ENCODE peak calls at places on chromosomes 11 and 22, in five cellular contexts. One of them, this sample, is unnamed. For H3K4me1, the result is how much of the 10 kb centered on the place peaks cover.

GRCh38 chr22:45473626-45474237 is 29.0 kb upstream of the FBLN1 start:
- DNase-seq in small intestine: no peak
- DNase-seq in heart left ventricle: no peak
- DNase-seq in astrocyte: no peak
- DNase-seq in tibial nerve: no peak
- DNase-seq in this sample: no peak

GRCh38 chr11:44999068-44999467 is 48.4 kb upstream of the TP53I11 start:
- DNase-seq in small intestine: no peak
- DNase-seq in heart left ventricle: no peak
- DNase-seq in astrocyte: no peak
- DNase-seq in tibial nerve: no peak
- DNase-seq in this sample: no peak

GRCh38 chr11:131691558-131692041 is 321.2 kb downstream of the NTM start:
- DNase-seq in small intestine: no peak
- DNase-seq in heart left ventricle: no peak
- DNase-seq in astrocyte: no peak
- DNase-seq in tibial nerve: no peak
- DNase-seq in this sample: peak

GRCh38 chr11:115677190-115677589 is 173.0 kb upstream of the CADM1 start:
- DNase-seq in small intestine: no peak
- DNase-seq in heart left ventricle: no peak
- DNase-seq in astrocyte: no peak
- DNase-seq in tibial nerve: no peak
- DNase-seq in this sample: no peak

GRCh38 chr11:70092959-70093358 is 14.8 kb downstream of the ANO1 start:
- DNase-seq in small intestine: no peak
- DNase-seq in heart left ventricle: no peak
- DNase-seq in astrocyte: no peak
- DNase-seq in tibial nerve: no peak
- DNase-seq in this sample: no peak

GRCh38 chr11:117589024-117589423 is 208.0 kb downstream of the DSCAML1 start:
- DNase-seq in small intestine: no peak
- DNase-seq in heart left ventricle: no peak
- DNase-seq in astrocyte: no peak
- DNase-seq in tibial nerve: no peak
- DNase-seq in this sample: no peak

GRCh38 chr11:115363426-115363825 is 140.8 kb downstream of the CADM1 start:
- DNase-seq in small intestine: no peak
- DNase-seq in heart left ventricle: no peak
- DNase-seq in astrocyte: no peak
- DNase-seq in tibial nerve: no peak
- DNase-seq in this sample: no peak

GRCh38 chr11:78786086-78786485 is 211.4 kb upstream of the NARS2 start:
- DNase-seq in small intestine: no peak
- DNase-seq in heart left ventricle: no peak
- DNase-seq in astrocyte: no peak
- DNase-seq in tibial nerve: no peak
- DNase-seq in this sample: no peak

GRCh38 chr11:70618471-70619101 is 220.3 kb downstream of the CTTN start:
- DNase-seq in small intestine: no peak
- DNase-seq in heart left ventricle: peak
- DNase-seq in astrocyte: no peak
- DNase-seq in tibial nerve: no peak
- DNase-seq in this sample: no peak

GRCh38 chr11:68374531-68374930 is 62.1 kb downstream of the LRP5 start:
- DNase-seq in small intestine: no peak
- DNase-seq in heart left ventricle: no peak
- DNase-seq in astrocyte: no peak
- DNase-seq in tibial nerve: no peak
- DNase-seq in this sample: no peak

GRCh38 chr22:36301384-36301828 is 48.5 kb downstream of the APOL1 start:
- DNase-seq in small intestine: peak
- DNase-seq in heart left ventricle: peak
- DNase-seq in astrocyte: no peak
- DNase-seq in tibial nerve: peak
- DNase-seq in this sample: no peak

GRCh38 chr22:42321908-42322561 is 51.6 kb upstream of the TCF20 start:
- DNase-seq in small intestine: no peak
- DNase-seq in heart left ventricle: no peak
- DNase-seq in astrocyte: no peak
- DNase-seq in tibial nerve: no peak
- DNase-seq in this sample: peak

GRCh38 chr11:108034034-108034433 is 25.3 kb downstream of the CUL5 start:
- DNase-seq in small intestine: no peak
- DNase-seq in heart left ventricle: no peak
- DNase-seq in astrocyte: no peak
- DNase-seq in tibial nerve: no peak
- DNase-seq in this sample: no peak

GRCh38 chr11:28529540-28530410 is 421.6 kb downstream of the METTL15 start:
- DNase-seq in small intestine: peak
- DNase-seq in heart left ventricle: no peak
- DNase-seq in astrocyte: peak
- DNase-seq in tibial nerve: no peak
- DNase-seq in this sample: peak

GRCh38 chr22:40137132-40137531 is 40.6 kb upstream of the TNRC6B start:
- DNase-seq in small intestine: no peak
- DNase-seq in heart left ventricle: no peak
- DNase-seq in astrocyte: no peak
- DNase-seq in tibial nerve: no peak
- DNase-seq in this sample: no peak

GRCh38 chr11:11436715-11437313 is 83.8 kb upstream of the CSNK2A3 start:
- DNase-seq in small intestine: no peak
- DNase-seq in heart left ventricle: no peak
- DNase-seq in astrocyte: no peak
- DNase-seq in tibial nerve: no peak
- DNase-seq in this sample: no peak

GRCh38 chr11:14288189-14288935 is 70.6 kb downstream of the RRAS2 start:
- DNase-seq in small intestine: no peak
- DNase-seq in heart left ventricle: no peak
- DNase-seq in astrocyte: peak
- DNase-seq in tibial nerve: no peak
- DNase-seq in this sample: no peak

GRCh38 chr11:16511109-16511806 is 154.9 kb upstream of the SOX6 start:
- DNase-seq in small intestine: no peak
- DNase-seq in heart left ventricle: no peak
- DNase-seq in astrocyte: peak
- DNase-seq in tibial nerve: no peak
- DNase-seq in this sample: peak

GRCh38 chr11:2312232-2313042 is 10.6 kb downstream of the TSPAN32 start:
- DNase-seq in small intestine: no peak
- DNase-seq in heart left ventricle: peak
- DNase-seq in astrocyte: peak
- DNase-seq in tibial nerve: no peak
- DNase-seq in this sample: no peak

GRCh38 chr11:41659990-41660389 is 200.5 kb upstream of the LRRC4C start:
- DNase-seq in small intestine: no peak
- DNase-seq in heart left ventricle: no peak
- DNase-seq in astrocyte: no peak
- DNase-seq in tibial nerve: no peak
- DNase-seq in this sample: peak

GRCh38 chr11:133064152-133064877 is 468.0 kb downstream of the OPCML start:
- DNase-seq in small intestine: peak
- DNase-seq in heart left ventricle: peak
- DNase-seq in astrocyte: peak
- DNase-seq in tibial nerve: peak
- DNase-seq in this sample: no peak

DNA sequence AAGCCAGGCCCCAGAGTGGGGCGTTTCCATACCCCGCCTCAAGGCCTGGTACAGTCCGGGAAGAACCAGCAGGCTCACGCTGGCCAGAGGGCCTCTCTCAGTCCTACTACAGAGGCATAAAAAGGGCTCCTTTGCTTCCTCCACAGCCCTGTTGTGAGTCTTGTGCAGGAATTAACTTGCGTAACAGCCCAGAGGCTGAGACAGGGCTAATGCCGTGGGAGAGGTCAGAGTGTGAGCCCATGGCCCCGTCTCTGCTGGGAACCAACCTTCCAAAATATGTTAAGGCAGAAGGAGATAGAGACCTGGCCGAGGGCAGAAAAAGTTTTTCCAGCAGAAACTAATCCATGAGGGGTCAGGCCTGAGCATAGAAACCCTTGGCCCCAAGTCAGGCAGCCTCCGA is 19.9 kb upstream of the TMEM184B start:
- DNase-seq in small intestine: no peak
- DNase-seq in heart left ventricle: no peak
- DNase-seq in astrocyte: no peak
- DNase-seq in tibial nerve: no peak
- DNase-seq in this sample: no peak
- H3K27ac ChIP-seq in small intestine: no peak
- H3K27ac ChIP-seq in heart left ventricle: no peak
- H3K27ac ChIP-seq in astrocyte: no peak
- H3K27ac ChIP-seq in tibial nerve: peak
- H3K27ac ChIP-seq in this sample: no peak

DNA sequence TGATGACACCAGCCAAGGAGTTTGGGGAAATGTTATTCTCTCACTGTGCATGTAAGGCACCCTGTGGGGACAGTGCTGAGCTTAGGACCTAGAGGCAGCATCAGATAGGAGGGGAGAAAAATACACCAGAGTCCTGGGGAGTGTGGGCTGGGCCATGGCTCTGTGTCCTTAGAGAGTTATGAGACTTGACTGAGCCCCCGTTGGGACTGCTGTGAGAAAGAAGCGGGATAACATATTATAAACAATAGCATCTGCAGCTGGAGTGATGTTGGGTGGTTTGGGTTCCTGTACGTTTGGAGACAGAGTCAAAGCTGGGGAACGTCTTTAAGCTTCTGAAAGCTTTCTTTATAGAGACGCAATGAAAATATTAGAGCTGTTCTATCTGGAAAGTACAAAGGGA is 90.9 kb upstream of the CRTAM start:
- DNase-seq in small intestine: no peak
- DNase-seq in heart left ventricle: no peak
- DNase-seq in astrocyte: no peak
- DNase-seq in tibial nerve: no peak
- DNase-seq in this sample: no peak
- H3K4me1 ChIP-seq in small intestine: under half
- H3K4me1 ChIP-seq in heart left ventricle: half or more
- H3K4me1 ChIP-seq in astrocyte: under half
- H3K4me1 ChIP-seq in tibial nerve: under half
- H3K4me1 ChIP-seq in this sample: under half

DNA sequence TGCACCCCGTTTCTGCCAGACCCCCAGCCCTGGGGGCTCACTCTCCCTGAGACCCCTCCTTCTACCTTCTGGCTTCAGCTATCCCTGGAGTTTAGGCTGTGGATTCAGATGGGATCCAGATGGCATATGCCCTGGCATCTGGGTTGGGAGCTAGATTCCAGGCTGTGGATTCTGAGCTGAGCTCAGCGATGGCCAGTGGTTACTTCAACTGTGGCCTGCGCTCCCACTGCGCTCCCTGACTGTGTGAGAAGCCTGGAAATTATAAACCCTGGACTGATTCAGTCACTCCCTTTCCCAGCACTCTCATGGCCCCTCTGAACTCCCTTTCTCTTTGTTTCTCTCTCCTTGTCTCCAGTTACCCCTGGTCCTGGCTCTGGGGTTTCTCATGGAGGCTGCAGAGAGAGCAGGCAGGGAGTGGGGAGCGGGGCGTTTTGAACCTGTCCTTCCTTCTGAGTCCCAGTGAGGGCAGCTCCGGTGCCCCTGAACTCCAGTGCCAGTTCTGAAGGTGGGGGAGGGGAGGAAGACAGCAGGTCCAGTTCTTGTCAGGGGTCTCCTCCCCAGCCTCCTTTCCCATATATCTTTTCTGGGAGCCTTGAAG is 4.8 kb downstream of the ARHGEF17 start:
- DNase-seq in small intestine: no peak
- DNase-seq in heart left ventricle: no peak
- DNase-seq in astrocyte: no peak
- DNase-seq in tibial nerve: no peak
- DNase-seq in this sample: no peak
- H3K27ac ChIP-seq in small intestine: no peak
- H3K27ac ChIP-seq in heart left ventricle: peak
- H3K27ac ChIP-seq in astrocyte: peak
- H3K27ac ChIP-seq in tibial nerve: peak
- H3K27ac ChIP-seq in this sample: no peak

DNA sequence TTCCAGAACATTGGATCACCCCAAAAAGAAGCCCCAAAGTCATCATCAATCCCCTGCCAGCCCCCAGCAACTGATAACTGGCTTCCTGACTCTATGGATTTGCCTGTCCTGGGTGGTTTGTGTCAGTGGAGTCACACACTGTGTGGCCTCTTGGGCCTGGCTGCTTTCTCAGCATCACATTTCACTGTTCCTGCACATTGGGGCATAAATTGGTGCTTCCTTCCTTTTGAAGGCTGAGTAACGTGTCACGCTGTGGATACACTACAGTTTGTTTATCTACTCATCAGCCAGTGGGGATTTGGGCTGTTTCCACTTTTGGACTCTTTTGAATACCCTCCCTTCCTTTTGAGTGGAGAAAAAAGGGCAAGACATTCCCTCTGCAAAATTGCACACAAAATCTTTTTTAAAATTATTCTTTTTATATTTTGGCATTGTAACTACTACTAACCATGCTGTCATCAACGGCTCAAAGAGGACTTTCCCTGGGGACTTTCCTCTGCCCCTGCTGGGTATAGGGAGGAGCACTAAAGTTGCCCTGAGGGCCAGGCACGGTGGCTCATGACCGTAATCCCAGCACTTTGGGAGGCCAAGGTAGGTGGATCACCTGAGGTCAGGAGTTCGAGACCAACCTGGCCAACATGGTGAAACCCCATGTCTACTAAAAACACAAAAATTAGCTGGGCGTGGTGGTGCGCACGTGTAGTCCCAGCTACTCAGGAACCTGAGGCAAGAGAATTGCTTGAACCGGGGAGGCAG is 7.8 kb upstream of the CELSR1 start:
- DNase-seq in small intestine: no peak
- DNase-seq in heart left ventricle: no peak
- DNase-seq in astrocyte: no peak
- DNase-seq in tibial nerve: no peak
- DNase-seq in this sample: peak
- H3K4me1 ChIP-seq in small intestine: under half
- H3K4me1 ChIP-seq in heart left ventricle: under half
- H3K4me1 ChIP-seq in astrocyte: under half
- H3K4me1 ChIP-seq in tibial nerve: under half
- H3K4me1 ChIP-seq in this sample: under half

This sample was measured in foreskin keratinocyte.